ENCODE peak calls at places on chromosomes 1 and 21, in eight cellular contexts. H, S, E, L, Y, B, D and T are unnamed samples.
A peak's percentile ranks its signal among the peaks of the same experiment; 100 is the strongest.

GRCh38 chr1:33610864-33611455 is 138.5 kb downstream of the ZSCAN20 start:
- DNase-seq in H (no peak), S (no peak), E (no peak), L (no peak), Y (no peak), B (no peak), D (no peak), T (no peak)

GRCh38 chr1:78006491-78006890 is 1.8 kb downstream of the DNAJB4 start:
- DNase-seq in H (no peak), S (no peak), E (no peak), L (no peak), Y (no peak), B (no peak), D (no peak), T (no peak)

GRCh38 chr21:25563399-25564116 is 43.7 kb downstream of the MRPL39 start:
- DNase-seq in H (no peak), S (peak; percentile 30), E (no peak), L (no peak), Y (no peak), B (no peak), D (no peak), T (no peak)

GRCh38 chr21:35921471-35921870 is 138.9 kb downstream of the SETD4 start:
- DNase-seq in H (no peak), S (no peak), E (no peak), L (no peak), Y (no peak), B (no peak), D (no peak), T (no peak)

GRCh38 chr21:36171741-36172331 is 15.2 kb downstream of the DOP1B start:
- DNase-seq in H (no peak), S (no peak), E (peak; percentile 47), L (no peak), Y (no peak), B (no peak), D (no peak), T (peak; percentile 83)

GRCh38 chr1:164755674-164756073 is 196.7 kb downstream of the PBX1 start:
- DNase-seq in H (no peak), S (no peak), E (no peak), L (no peak), Y (no peak), B (no peak), D (no peak), T (no peak)

GRCh38 chr1:206136241-206136640 is 19.1 kb upstream of the AVPR1B start:
- DNase-seq in H (no peak), S (no peak), E (no peak), L (no peak), Y (no peak), B (no peak), D (no peak), T (no peak)

GRCh38 chr1:227092054-227092453 is 152.0 kb downstream of the COQ8A start:
- DNase-seq in H (no peak), S (no peak), E (peak; percentile 13), L (no peak), Y (no peak), B (no peak), D (no peak), T (no peak)

GRCh38 chr1:62724430-62724829 is 36.2 kb upstream of the DOCK7 start:
- DNase-seq in H (no peak), S (no peak), E (no peak), L (no peak), Y (no peak), B (no peak), D (no peak), T (no peak)

GRCh38 chr1:160625725-160626498 is 20.9 kb downstream of the SLAMF1 start:
- DNase-seq in H (no peak), S (no peak), E (no peak), L (no peak), Y (no peak), B (no peak), D (no peak), T (no peak)

GRCh38 chr1:174022976-174023277 is 770 bp upstream of the RC3H1 start:
- DNase-seq in H (no peak), S (no peak), E (no peak), L (no peak), Y (no peak), B (no peak), D (no peak), T (no peak)

GRCh38 chr1:92411511-92411910 is 75.2 kb downstream of the GFI1 start:
- DNase-seq in H (no peak), S (peak; percentile 46), E (peak; percentile 78), L (no peak), Y (no peak), B (no peak), D (no peak), T (no peak)

GRCh38 chr1:193211539-193211938 is 25.1 kb upstream of the B3GALT2 start:
- DNase-seq in H (no peak), S (no peak), E (peak; percentile 93), L (no peak), Y (no peak), B (no peak), D (no peak), T (no peak)

GRCh38 chr1:94801919-94802546 is 18.1 kb upstream of the SLC44A3 start:
- DNase-seq in H (no peak), S (peak; percentile 24), E (peak; percentile 94), L (peak; percentile 82), Y (peak; percentile 41), B (peak; percentile 47), D (peak; percentile 77), T (peak; percentile 29)

GRCh38 chr1:155125946-155126493 is 1.7 kb upstream of the EFNA1 start:
- DNase-seq in H (no peak), S (peak; percentile 94), E (no peak), L (peak; percentile 72), Y (peak; percentile 66), B (peak; percentile 72), D (peak; percentile 89), T (peak; percentile 66)

GRCh38 chr1:169113613-169114119 is 7.2 kb downstream of the ATP1B1 start:
- DNase-seq in H (no peak), S (no peak), E (peak; percentile 95), L (no peak), Y (no peak), B (no peak), D (no peak), T (no peak)

GRCh38 chr1:1610796-1611597 is 4.3 kb upstream of the MIB2 start:
- DNase-seq in H (no peak), S (no peak), E (no peak), L (no peak), Y (peak; percentile 70), B (peak; percentile 29), D (no peak), T (peak; percentile 33)

GRCh38 chr1:226565476-226565875 is 16.9 kb downstream of the STUM start:
- DNase-seq in H (no peak), S (no peak), E (no peak), L (peak; percentile 30), Y (no peak), B (no peak), D (peak; percentile 64), T (no peak)

GRCh38 chr1:150567341-150567716 is 12.1 kb downstream of the MCL1 start:
- DNase-seq in H (no peak), S (peak; percentile 40), E (peak; percentile 40), L (peak; percentile 86), Y (no peak), B (peak; percentile 43), D (no peak), T (no peak)
- TF ChIP-seq POLR2A in H (no peak), S (peak; percentile 6), E (no peak), L (no peak), Y (no peak), B (no peak), D (no peak), T (no peak)

GRCh38 chr1:111720274-111720976 is 18.8 kb downstream of the INKA2 start:
- DNase-seq in H (no peak), S (no peak), E (no peak), L (no peak), Y (no peak), B (no peak), D (no peak), T (peak; percentile 81)
- H3K27ac ChIP-seq in H (peak overlapping the region; percentile 0), S (no peak overlapping the region), E (no peak overlapping the region), L (peak overlapping the region; percentile 93), Y (no peak overlapping the region), B (no peak overlapping the region), D (no peak overlapping the region), T (peak overlapping the region; percentile 95)

DNA sequence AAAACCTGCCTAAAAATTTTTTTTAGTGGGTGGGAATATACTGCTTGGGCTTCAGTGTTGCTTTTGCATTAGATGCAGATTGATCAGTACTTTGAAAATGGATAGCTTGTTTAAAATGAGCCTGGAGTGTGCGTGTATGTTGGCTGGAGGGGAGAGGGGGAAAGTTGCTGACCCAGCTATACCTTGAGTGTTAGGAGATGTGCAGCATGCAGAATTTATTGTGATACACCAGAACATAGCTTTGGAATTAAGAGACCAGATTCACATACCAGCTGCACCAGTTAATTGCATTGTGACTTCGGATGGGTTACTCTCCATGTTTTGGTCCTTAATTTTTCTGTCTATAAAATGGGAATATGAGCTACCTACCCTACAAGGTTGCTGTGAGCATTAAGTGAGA is 60.4 kb downstream of the PRDM2 start:
- DNase-seq in H (no peak), S (no peak), E (no peak), L (no peak), Y (no peak), B (no peak), D (no peak), T (no peak)
- H3K4me1 ChIP-seq in H (peaks cover 97% of the 10 kb centered on the region), S (peaks cover 55% of the 10 kb centered on the region), E (peaks cover 13% of the 10 kb centered on the region), L (peaks cover 30% of the 10 kb centered on the region), Y (peaks cover 25% of the 10 kb centered on the region), B (peaks cover 79% of the 10 kb centered on the region), D (peaks cover 77% of the 10 kb centered on the region), T (peaks cover 76% of the 10 kb centered on the region)

DNA sequence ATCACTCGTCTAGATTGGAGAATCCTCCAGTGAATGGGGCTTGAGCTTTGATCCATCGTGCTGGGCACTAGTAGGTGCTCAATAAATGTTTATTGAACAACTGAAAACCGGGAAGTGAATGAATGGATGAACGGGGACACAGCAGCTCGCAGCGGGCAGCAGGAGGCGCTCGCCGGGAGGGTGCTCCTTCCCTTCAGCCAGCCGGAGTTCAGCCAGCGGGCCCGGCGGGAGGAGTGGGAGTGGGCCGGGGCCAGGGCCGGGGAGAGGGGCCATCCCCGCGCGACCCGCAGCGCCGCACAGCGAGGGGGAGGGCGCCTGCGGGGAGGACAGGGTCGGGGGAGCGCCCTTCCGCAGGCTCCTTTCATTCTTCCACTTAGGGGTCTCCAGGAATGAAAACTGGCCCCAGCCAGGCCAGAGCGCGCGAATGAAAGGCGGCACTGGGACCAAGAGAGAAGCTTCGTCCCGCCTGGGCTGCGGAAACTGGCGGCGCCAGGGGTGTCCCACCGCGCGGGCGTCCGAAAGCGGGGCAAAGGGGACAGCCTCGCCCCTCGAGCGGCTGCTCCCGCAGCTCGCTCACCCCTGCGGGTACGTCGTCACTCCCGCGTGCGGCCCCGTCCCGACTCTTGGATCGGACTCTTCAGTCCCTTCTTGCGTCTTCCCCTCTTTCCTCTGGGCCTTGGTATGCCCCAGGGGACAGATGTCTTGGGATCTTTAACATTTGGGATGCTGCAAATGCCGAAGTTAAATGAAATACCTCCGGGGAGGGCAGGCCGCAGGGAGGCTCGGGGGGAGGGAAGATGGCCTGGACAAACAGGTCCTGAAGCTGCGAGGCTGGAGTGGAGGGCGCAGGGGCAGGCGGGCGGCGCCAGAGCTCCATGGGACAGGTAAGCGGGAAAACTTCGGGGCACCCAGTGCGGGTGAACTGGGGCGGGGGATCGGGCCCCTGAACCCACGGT is 3.6 kb upstream of the INAVA start:
- DNase-seq in H (no peak), S (peak; percentile 68), E (peak; percentile 19), L (peak; percentile 85), Y (no peak), B (peak; percentile 34), D (peak; percentile 62), T (no peak)
- TF ChIP-seq POLR2A in H (no peak), S (peak; percentile 14), E (no peak), L (no peak), Y (no peak), B (peak; percentile 8), D (no peak), T (no peak)